ENCODE peak calls at places on chromosomes 13 and 19, in seven cellular contexts. C, A, B, E, S, Q and V are unnamed samples.
A peak's percentile ranks its signal among the peaks of the same experiment; 100 is the strongest.

GRCh38 chr19:7415163-7415856 is 66.6 kb downstream of the ARHGEF18 start:
- DNase-seq in C (peak; percentile 78), A (no peak), B (peak; percentile 64), E (peak; percentile 27), S (no peak), Q (no peak), V (peak; percentile 91)

GRCh38 chr19:10756371-10756770 is 38.5 kb downstream of the DNM2 start:
- DNase-seq in C (no peak), A (no peak), B (no peak), E (no peak), S (no peak), Q (no peak), V (no peak)

GRCh38 chr13:70353096-70353495 is 244.8 kb upstream of the KLHL1 start:
- DNase-seq in C (no peak), A (no peak), B (no peak), E (peak; percentile 26), S (no peak), Q (no peak), V (no peak)

GRCh38 chr13:46490129-46490528 is 62.8 kb upstream of the LRCH1 start:
- DNase-seq in C (no peak), A (no peak), B (no peak), E (no peak), S (no peak), Q (no peak), V (no peak)

GRCh38 chr19:29680937-29681336 is 15.7 kb downstream of the PLEKHF1 start:
- DNase-seq in C (no peak), A (no peak), B (no peak), E (no peak), S (no peak), Q (no peak), V (no peak)

GRCh38 chr13:90750957-90751356 is 596.5 kb upstream of the MIR17HG start:
- DNase-seq in C (no peak), A (no peak), B (no peak), E (no peak), S (no peak), Q (no peak), V (no peak)

GRCh38 chr13:61779456-61779855 is 363.8 kb upstream of the PCDH20 start:
- DNase-seq in C (no peak), A (no peak), B (no peak), E (peak; percentile 17), S (no peak), Q (no peak), V (no peak)

GRCh38 chr13:44575035-44575434 is 1.1 kb downstream of the TSC22D1 start:
- DNase-seq in C (no peak), A (no peak), B (no peak), E (no peak), S (peak; percentile 11), Q (no peak), V (no peak)

GRCh38 chr13:36992362-36992761 is 6.8 kb downstream of the ALG5 start:
- DNase-seq in C (no peak), A (no peak), B (no peak), E (no peak), S (no peak), Q (no peak), V (no peak)

GRCh38 chr13:102881819-102882686 is 36.2 kb downstream of the ERCC5 start:
- DNase-seq in C (no peak), A (no peak), B (no peak), E (no peak), S (no peak), Q (no peak), V (no peak)

GRCh38 chr13:41085961-41086360 is 24.7 kb downstream of the WBP4 start:
- DNase-seq in C (no peak), A (no peak), B (no peak), E (peak; percentile 86), S (no peak), Q (no peak), V (no peak)

GRCh38 chr19:39845621-39846175 is 481 bp downstream of the FBL start:
- DNase-seq in C (no peak), A (no peak), B (no peak), E (peak; percentile 62), S (peak; percentile 30), Q (no peak), V (peak; percentile 48)

GRCh38 chr19:36547001-36547732 is 19.1 kb upstream of the ZNF260 start:
- DNase-seq in C (peak; percentile 25), A (no peak), B (no peak), E (peak; percentile 34), S (peak; percentile 11), Q (no peak), V (no peak)

GRCh38 chr19:6108721-6109633 is 1.3 kb downstream of the RFX2 start:
- DNase-seq in C (peak; percentile 69), A (peak; percentile 53), B (peak; percentile 60), E (peak; percentile 64), S (peak; percentile 59), Q (peak; percentile 63), V (peak; percentile 57)

GRCh38 chr19:40285353-40286234 is 449 bp upstream of the AKT2 start:
- DNase-seq in C (peak; percentile 100), A (peak; percentile 94), B (peak; percentile 98), E (peak; percentile 99), S (peak; percentile 99), Q (peak; percentile 99), V (peak; percentile 99)

DNA sequence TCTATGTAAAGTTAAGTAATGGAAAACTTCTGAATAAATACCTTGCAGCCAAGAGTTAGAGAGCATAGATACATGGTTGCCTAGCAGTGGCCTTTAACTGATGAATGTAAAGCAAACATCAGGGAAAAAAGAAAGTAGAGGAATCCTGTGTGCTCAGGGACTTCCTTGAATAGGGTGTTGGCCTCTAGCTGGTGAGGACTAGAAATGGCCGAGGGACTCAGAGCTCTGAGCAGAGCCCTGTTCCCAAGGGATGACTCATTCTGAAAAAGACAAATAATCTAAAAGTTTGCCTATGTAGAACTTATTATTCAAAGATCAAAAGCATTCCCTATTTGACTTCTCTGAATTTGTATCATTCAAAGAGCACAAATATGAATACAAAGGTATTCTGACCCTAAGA is 135.7 kb downstream of the MIPEP start:
- DNase-seq in C (peak; percentile 68), A (no peak), B (no peak), E (peak; percentile 31), S (peak; percentile 19), Q (no peak), V (peak; percentile 30)
- H3K4me1 ChIP-seq in C (peaks cover 21% of the 10 kb centered on the region), A (peaks cover 28% of the 10 kb centered on the region), B (peaks cover 3% of the 10 kb centered on the region), E (peaks cover 12% of the 10 kb centered on the region), S (no peaks in the 10 kb centered on the region), Q (peaks cover 21% of the 10 kb centered on the region), V (peaks cover 26% of the 10 kb centered on the region)

GRCh38 chr19:4624733-4625362 is 14.5 kb upstream of the TNFAIP8L1 start:
- DNase-seq in C (peak; percentile 17), A (no peak), B (no peak), E (peak; percentile 73), S (peak; percentile 37), Q (no peak), V (no peak)
- H3K27me3 ChIP-seq in C (peaks cover 3% of the 10 kb centered on the region), A (no peaks in the 10 kb centered on the region), B (no peaks in the 10 kb centered on the region), E (no peaks in the 10 kb centered on the region), S (no peaks in the 10 kb centered on the region), Q (peaks cover 34% of the 10 kb centered on the region), V (peaks cover 14% of the 10 kb centered on the region)

GRCh38 chr19:33438987-33439781 is 65.7 kb downstream of the CEBPG start:
- DNase-seq in C (no peak), A (no peak), B (no peak), E (no peak), S (no peak), Q (peak; percentile 10), V (no peak)

GRCh38 chr19:33440241-33440640 is 66.7 kb downstream of the CEBPG start:
- DNase-seq in C (no peak), A (no peak), B (no peak), E (no peak), S (no peak), Q (peak; percentile 1), V (no peak)

GRCh38 chr19:33437351-33438015 is 64.0 kb downstream of the CEBPG start:
- DNase-seq in C (no peak), A (no peak), B (no peak), E (no peak), S (no peak), Q (peak; percentile 10), V (no peak)

GRCh38 chr19:33436360-33437345 is 63.1 kb downstream of the CEBPG start:
- DNase-seq in C (no peak), A (no peak), B (no peak), E (no peak), S (no peak), Q (peak; percentile 6), V (no peak)

GRCh38 chr19:33438016-33438671 is 64.6 kb downstream of the CEBPG start:
- DNase-seq in C (no peak), A (no peak), B (no peak), E (no peak), S (no peak), Q (peak; percentile 42), V (no peak)
- H3K27ac ChIP-seq in C (no peak overlapping the region), A (no peak overlapping the region), B (no peak overlapping the region), E (no peak overlapping the region), S (no peak overlapping the region), Q (no peak overlapping the region), V (no peak overlapping the region)

GRCh38 chr19:47153266-47153665 is 22.6 kb downstream of the SAE1 start:
- DNase-seq in C (no peak), A (no peak), B (no peak), E (no peak), S (peak; percentile 31), Q (no peak), V (no peak)
- H3K4me1 ChIP-seq in C (peaks cover 9% of the 10 kb centered on the region), A (peaks cover 20% of the 10 kb centered on the region), B (peaks cover 4% of the 10 kb centered on the region), E (peaks cover 21% of the 10 kb centered on the region), S (peaks cover 36% of the 10 kb centered on the region), Q (peaks cover 42% of the 10 kb centered on the region), V (peaks cover 28% of the 10 kb centered on the region)

GRCh38 chr19:294819-295686 is 3.9 kb upstream of the PLPP2 start:
- DNase-seq in C (no peak), A (no peak), B (no peak), E (peak; percentile 81), S (no peak), Q (no peak), V (no peak)

GRCh38 chr19:292951-293350 is 1.7 kb upstream of the PLPP2 start:
- DNase-seq in C (no peak), A (no peak), B (no peak), E (no peak), S (no peak), Q (no peak), V (no peak)

GRCh38 chr19:292281-292884 is 1.2 kb upstream of the PLPP2 start:
- DNase-seq in C (no peak), A (no peak), B (no peak), E (no peak), S (no peak), Q (no peak), V (no peak)

GRCh38 chr19:294341-294818 is 3.2 kb upstream of the PLPP2 start:
- DNase-seq in C (no peak), A (no peak), B (no peak), E (no peak), S (no peak), Q (no peak), V (no peak)

GRCh38 chr19:293436-294110 is 2.4 kb upstream of the PLPP2 start:
- DNase-seq in C (no peak), A (no peak), B (no peak), E (no peak), S (no peak), Q (no peak), V (no peak)
- H3K27me3 ChIP-seq in C (peaks cover 31% of the 10 kb centered on the region), A (peaks cover 28% of the 10 kb centered on the region), B (no peaks in the 10 kb centered on the region), E (peaks cover 12% of the 10 kb centered on the region), S (peaks cover 5% of the 10 kb centered on the region), Q (peaks cover 69% of the 10 kb centered on the region), V (peaks cover 29% of the 10 kb centered on the region)